ENCODE peak calls at places on chromosomes 2 and 18, in seven cellular contexts. U is stimulated activated naive B cell treated with anti-CD40 and anti-IgM and Interleukin-4, amounts not matched to agents 10 μg/mL and 1 μg/mL and 100 μg/mL, for 72 hours; D is fibroblast of the conjunctiva; F is A549; Z is Caki2; A is NCI-H524 treated with DMSO at 0.1 percent for 48 hours; X is esophagus squamous epithelium. R is an unnamed sample.

GRCh38 chr2:223995569-223995968 is 38.3 kb downstream of the MRPL44 start:
- DNase-seq in F (peak; percentile 29), A (no peak), D (peak; percentile 49), U (no peak), Z (no peak), X (no peak), R (peak; percentile 62)

GRCh38 chr2:200747668-200748618 is 63.8 kb upstream of the BZW1 start:
- DNase-seq in Z (no peak), F (peak; percentile 94), A (no peak), D (no peak), U (no peak), X (no peak), R (peak; percentile 94)

GRCh38 chr2:218993345-218994315 is at the start of gene CRYBA2:
- DNase-seq in X (no peak), A (no peak), D (no peak), Z (no peak), U (no peak), F (no peak), R (no peak)

GRCh38 chr2:189337648-189338047 is 103.6 kb upstream of the WDR75 start:
- DNase-seq in F (peak; percentile 58), U (no peak), Z (no peak), D (peak; percentile 95), X (no peak), A (no peak), R (peak; percentile 61)

GRCh38 chr2:84686783-84687442 is 170.6 kb downstream of the DNAH6 start:
- DNase-seq in Z (no peak), X (no peak), F (peak; percentile 27), U (no peak), D (no peak), A (no peak), R (no peak)

GRCh38 chr18:70359071-70359470 is 70.2 kb downstream of the SOCS6 start:
- DNase-seq in U (no peak), F (peak; percentile 43), D (no peak), X (no peak), A (no peak), Z (no peak), R (no peak)

GRCh38 chr18:45974088-45974536 is 7.0 kb upstream of the EPG5 start:
- DNase-seq in Z (peak; percentile 37), D (peak; percentile 89), X (no peak), A (peak; percentile 20), U (peak; percentile 22), F (peak; percentile 74), R (peak; percentile 85)

GRCh38 chr18:35513181-35513932 is 15.6 kb upstream of the INO80C start:
- DNase-seq in Z (no peak), A (no peak), F (peak; percentile 87), X (no peak), U (no peak), D (peak; percentile 65), R (peak; percentile 98)

GRCh38 chr2:31710121-31710520 is 129.4 kb upstream of the SRD5A2 start:
- DNase-seq in F (no peak), A (no peak), U (no peak), Z (no peak), D (no peak), X (no peak), R (no peak)

GRCh38 chr18:34591920-34592444 is 118.1 kb upstream of the DTNA start:
- DNase-seq in F (no peak), A (no peak), Z (no peak), D (no peak), U (no peak), X (no peak), R (no peak)

GRCh38 chr2:68742638-68743037 is 8.0 kb downstream of the ARHGAP25 start:
- DNase-seq in D (no peak), Z (no peak), X (no peak), U (no peak), F (no peak), A (no peak), R (no peak)

GRCh38 chr2:238821391-238821790 is 26.5 kb upstream of the TWIST2 start:
- DNase-seq in D (no peak), X (no peak), A (no peak), U (no peak), F (peak; percentile 31), Z (peak; percentile 44), R (no peak)